ENCODE peak calls at places on chromosomes 3 and 15, in five cellular contexts. G, M, P, Y and Z are unnamed samples.
A peak's percentile ranks its signal among the peaks of the same experiment; 100 is the strongest.

GRCh38 chr3:60610441-60611112 is 640.7 kb downstream of the FHIT start:
- DNase-seq in M (peak; percentile 14), P (no peak), G (peak; percentile 25), Y (no peak), Z (peak; percentile 36)

GRCh38 chr15:43514241-43515057 is 3.0 kb upstream of the MAP1A start:
- DNase-seq in G (no peak), Y (no peak), P (no peak), M (no peak), Z (peak; percentile 73)

GRCh38 chr3:115598216-115598615 is 25.1 kb upstream of the GAP43 start:
- DNase-seq in P (no peak), M (no peak), G (no peak), Y (no peak), Z (no peak)

GRCh38 chr3:115634052-115634451 is 10.7 kb downstream of the GAP43 start:
- DNase-seq in P (no peak), Y (no peak), G (no peak), M (no peak), Z (no peak)

GRCh38 chr15:46089438-46090044 is 454.7 kb downstream of the SQOR start:
- DNase-seq in Y (no peak), P (no peak), M (no peak), G (no peak), Z (no peak)

GRCh38 chr3:25589783-25590258 is 74.9 kb downstream of the TOP2B start:
- DNase-seq in P (no peak), Y (no peak), M (no peak), G (no peak), Z (peak; percentile 50)

GRCh38 chr3:142595951-142596725 is at the start of gene PLS1:
- DNase-seq in M (peak; percentile 78), G (peak; percentile 91), P (peak; percentile 92), Y (peak; percentile 93), Z (peak; percentile 84)

GRCh38 chr3:108242776-108243175 is 20.6 kb upstream of the IFT57 start:
- DNase-seq in P (no peak), M (no peak), Y (no peak), G (no peak), Z (no peak)

GRCh38 chr15:74382004-74382816 is 14.8 kb upstream of the CYP11A1 start:
- DNase-seq in P (peak; percentile 90), Y (peak; percentile 62), G (peak; percentile 83), M (peak; percentile 81), Z (peak; percentile 84)

GRCh38 chr15:35307026-35307425 is 221.9 kb upstream of the NANOGP8 start:
- DNase-seq in Y (no peak), G (no peak), P (no peak), M (no peak), Z (no peak)

GRCh38 chr3:14329116-14329830 is 73.1 kb upstream of the SLC6A6 start:
- DNase-seq in Y (no peak), G (no peak), P (no peak), M (no peak), Z (no peak)

GRCh38 chr15:74406992-74407705 is 26.6 kb downstream of the SEMA7A start:
- DNase-seq in P (peak; percentile 77), M (peak; percentile 75), G (no peak), Y (peak; percentile 21), Z (no peak)

GRCh38 chr3:122916580-122916979 is 111.0 kb downstream of the SEMA5B start:
- DNase-seq in Y (no peak), G (no peak), M (no peak), P (no peak), Z (no peak)

GRCh38 chr3:142886938-142887337 is 1.9 kb downstream of the PCOLCE2 start:
- DNase-seq in Y (peak; percentile 18), P (no peak), M (no peak), G (no peak), Z (no peak)

GRCh38 chr3:139827833-139828232 is 107.2 kb upstream of the CLSTN2 start:
- DNase-seq in Y (no peak), P (no peak), M (no peak), G (no peak), Z (no peak)

GRCh38 chr3:80771085-80771484 is 990.4 kb downstream of the GBE1 start:
- DNase-seq in P (no peak), G (no peak), Y (peak; percentile 4), M (no peak), Z (no peak)

GRCh38 chr3:42216820-42217416 is 49.1 kb downstream of the CCK start:
- DNase-seq in G (no peak), Y (no peak), P (no peak), M (no peak), Z (no peak)

GRCh38 chr3:43691120-43692002 is 623 bp downstream of the ABHD5 start:
- DNase-seq in M (peak; percentile 48), Y (peak; percentile 44), P (peak; percentile 75), G (peak; percentile 85), Z (peak; percentile 66)

GRCh38 chr3:195080125-195080524 is 190.8 kb downstream of the XXYLT1 start:
- DNase-seq in P (no peak), Y (no peak), G (no peak), M (no peak), Z (no peak)

GRCh38 chr3:90132220-90132619 is 1024.8 kb downstream of the EPHA3 start:
- DNase-seq in M (no peak), Y (no peak), G (no peak), P (no peak), Z (no peak)

GRCh38 chr3:90134090-90134489 is 1026.7 kb downstream of the EPHA3 start:
- DNase-seq in P (no peak), G (no peak), Y (no peak), M (no peak), Z (no peak)

GRCh38 chr3:90129710-90130109 is 1022.3 kb downstream of the EPHA3 start:
- DNase-seq in M (no peak), P (no peak), G (no peak), Y (no peak), Z (no peak)
- H3K4me3 ChIP-seq in M (no peak overlapping the region), P (no peak overlapping the region), G (no peak overlapping the region), Y (no peak overlapping the region), Z (no peak overlapping the region)

GRCh38 chr15:31326729-31327673 is at the start of gene KLF13:
- DNase-seq in M (no peak), P (no peak), G (peak; percentile 75), Y (peak; percentile 74), Z (peak; percentile 82)
- TF ChIP-seq POLR2A in M (peak; percentile 52), P (peak; percentile 34), G (no peak), Y (peak; percentile 89), Z (peak; percentile 43)

GRCh38 chr3:126834596-126835471 is 130.8 kb downstream of the CHCHD6 start:
- DNase-seq in P (no peak), G (no peak), Y (no peak), M (no peak), Z (no peak)

GRCh38 chr3:126832933-126833332 is 128.9 kb downstream of the CHCHD6 start:
- DNase-seq in G (no peak), M (no peak), Y (no peak), P (no peak), Z (no peak)

GRCh38 chr3:126836220-126836860 is 132.3 kb downstream of the CHCHD6 start:
- DNase-seq in Y (no peak), G (no peak), P (no peak), M (no peak), Z (no peak)

GRCh38 chr3:126837773-126838172 is 133.7 kb downstream of the CHCHD6 start:
- DNase-seq in M (no peak), G (no peak), P (no peak), Y (no peak), Z (no peak)

GRCh38 chr3:126835472-126836219 is 131.6 kb downstream of the CHCHD6 start:
- DNase-seq in Y (peak; percentile 19), M (no peak), P (no peak), G (no peak), Z (no peak)
- H3K4me1 ChIP-seq in Y (peaks cover 18% of the 10 kb centered on the region), M (no peaks in the 10 kb centered on the region), P (no peaks in the 10 kb centered on the region), G (no peaks in the 10 kb centered on the region), Z (no peaks in the 10 kb centered on the region)

DNA sequence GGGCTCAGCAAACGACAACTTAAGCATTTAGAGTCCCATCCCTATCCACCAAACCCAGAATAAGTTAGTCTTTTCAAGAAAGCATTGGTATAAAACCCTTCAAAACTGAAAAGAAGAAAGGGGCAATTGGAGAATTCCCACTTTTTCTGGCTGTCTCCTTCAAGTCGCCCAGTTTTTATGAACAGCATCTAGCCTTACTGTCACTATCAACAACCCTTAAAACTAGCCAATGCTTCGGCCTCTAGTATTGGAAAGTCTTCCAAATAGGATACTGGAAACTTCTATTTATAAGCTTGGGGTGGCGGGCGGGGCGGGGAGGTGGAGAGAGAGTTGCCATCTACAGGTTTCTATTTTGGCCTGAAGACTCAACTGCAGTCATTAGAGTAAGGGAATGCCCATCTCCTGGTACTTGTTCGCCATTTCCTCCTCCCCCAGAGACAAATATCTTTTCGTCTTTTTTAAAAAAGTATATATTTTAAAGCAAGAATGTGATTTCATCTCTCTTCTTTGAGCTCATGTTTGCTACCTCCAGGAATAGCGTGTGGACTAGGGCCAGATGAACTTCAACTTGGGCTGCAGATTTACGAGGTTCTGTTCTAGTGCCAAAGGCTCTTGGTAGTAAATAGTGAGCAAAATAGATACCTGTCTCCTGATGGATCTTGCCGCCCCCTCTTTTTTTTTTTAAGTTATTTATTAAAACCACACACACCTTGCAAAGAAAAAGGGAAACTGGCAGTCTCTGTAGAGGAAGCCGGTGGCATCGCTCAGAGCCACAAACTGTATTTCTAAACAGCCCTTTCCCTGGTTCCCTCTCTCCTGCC is 2.7 kb downstream of the BCL6 start:
- DNase-seq in G (peak; percentile 44), Y (no peak), P (no peak), M (peak; percentile 81), Z (peak; percentile 66)
- H3K4me3 ChIP-seq in G (no peak overlapping the region), Y (peak overlapping the region; percentile 69), P (peak overlapping the region; percentile 88), M (peak overlapping the region; percentile 63), Z (peak overlapping the region; percentile 79)

GRCh38 chr3:46921041-46921440 is 43.5 kb downstream of the PTH1R start:
- DNase-seq in G (no peak), P (no peak), Y (no peak), M (no peak), Z (no peak)
- TF ChIP-seq POLR2A in G (no peak), P (no peak), Y (no peak), M (no peak), Z (no peak)

GRCh38 chr15:57553526-57553925 is 38.2 kb upstream of the MYZAP start:
- DNase-seq in G (no peak), P (no peak), Y (no peak), M (no peak), Z (no peak)
- H3K4me1 ChIP-seq in G (peaks cover 60% of the 10 kb centered on the region), P (peaks cover 8% of the 10 kb centered on the region), Y (peaks cover 32% of the 10 kb centered on the region), M (no peaks in the 10 kb centered on the region), Z (peaks cover 8% of the 10 kb centered on the region)